ENCODE peak calls at places on chromosomes 16 and 17, in six cellular contexts. Q, D, X, E, U and M are unnamed samples.

GRCh38 chr16:49543315-49543946 is 169.8 kb downstream of the C16orf78 start:
- ATAC-seq in X (no peak), D (no peak), Q (no peak), U (no peak), E (no peak), M (no peak)

GRCh38 chr16:1535391-1536291 is 2.2 kb downstream of the TMEM204 start:
- ATAC-seq in E (no peak), X (no peak), D (no peak), U (no peak), Q (no peak), M (no peak)

GRCh38 chr16:21656795-21657768 is 4.7 kb upstream of the IGSF6 start:
- ATAC-seq in U (peak), Q (peak), E (peak), D (peak), X (peak), M (no peak)

GRCh38 chr17:61294777-61295176 is 104.9 kb upstream of the TBX2 start:
- ATAC-seq in D (no peak), X (peak), E (no peak), Q (peak), U (no peak), M (no peak)

GRCh38 chr16:22614271-22614947 is 103.7 kb downstream of the NPIPB5 start:
- ATAC-seq in Q (peak), U (peak), D (no peak), X (no peak), E (no peak), M (no peak)

GRCh38 chr17:869067-869466 is 86.9 kb downstream of the MRM3 start:
- ATAC-seq in D (peak), E (no peak), Q (no peak), X (peak), U (no peak), M (peak)

GRCh38 chr16:27154573-27155521 is 48.5 kb upstream of the KDM8 start:
- ATAC-seq in Q (peak), X (peak), D (peak), E (peak), U (peak), M (no peak)

GRCh38 chr17:6261496-6261895 is 173.4 kb downstream of the AIPL1 start:
- ATAC-seq in E (no peak), D (no peak), X (no peak), Q (no peak), U (no peak), M (no peak)

DNA sequence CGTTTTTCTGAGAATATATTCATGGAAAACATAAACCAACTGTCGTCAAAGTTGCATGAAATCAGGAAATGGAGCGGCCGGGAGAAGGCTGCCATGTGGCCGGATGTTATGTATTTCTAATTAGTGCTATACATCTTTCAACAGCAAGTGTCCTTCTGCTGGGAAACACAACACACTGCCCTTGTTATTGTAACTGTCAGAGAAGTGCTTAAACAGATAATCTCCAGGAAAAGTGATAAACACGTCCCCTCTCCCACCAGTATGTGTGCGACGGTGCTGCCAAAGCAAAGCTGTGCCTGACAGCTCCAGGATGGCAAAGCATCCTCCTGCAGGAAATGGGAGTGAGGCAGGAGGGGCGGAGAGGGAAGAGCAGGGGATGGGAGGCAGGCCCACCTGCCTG is 111.8 kb downstream of the SMG6 start:
- ATAC-seq in D (no peak), Q (no peak), E (no peak), X (no peak), U (no peak), M (no peak)
- H3K27ac ChIP-seq in D (peak), Q (peak), E (peak), X (peak), U (no peak), M (peak)

DNA sequence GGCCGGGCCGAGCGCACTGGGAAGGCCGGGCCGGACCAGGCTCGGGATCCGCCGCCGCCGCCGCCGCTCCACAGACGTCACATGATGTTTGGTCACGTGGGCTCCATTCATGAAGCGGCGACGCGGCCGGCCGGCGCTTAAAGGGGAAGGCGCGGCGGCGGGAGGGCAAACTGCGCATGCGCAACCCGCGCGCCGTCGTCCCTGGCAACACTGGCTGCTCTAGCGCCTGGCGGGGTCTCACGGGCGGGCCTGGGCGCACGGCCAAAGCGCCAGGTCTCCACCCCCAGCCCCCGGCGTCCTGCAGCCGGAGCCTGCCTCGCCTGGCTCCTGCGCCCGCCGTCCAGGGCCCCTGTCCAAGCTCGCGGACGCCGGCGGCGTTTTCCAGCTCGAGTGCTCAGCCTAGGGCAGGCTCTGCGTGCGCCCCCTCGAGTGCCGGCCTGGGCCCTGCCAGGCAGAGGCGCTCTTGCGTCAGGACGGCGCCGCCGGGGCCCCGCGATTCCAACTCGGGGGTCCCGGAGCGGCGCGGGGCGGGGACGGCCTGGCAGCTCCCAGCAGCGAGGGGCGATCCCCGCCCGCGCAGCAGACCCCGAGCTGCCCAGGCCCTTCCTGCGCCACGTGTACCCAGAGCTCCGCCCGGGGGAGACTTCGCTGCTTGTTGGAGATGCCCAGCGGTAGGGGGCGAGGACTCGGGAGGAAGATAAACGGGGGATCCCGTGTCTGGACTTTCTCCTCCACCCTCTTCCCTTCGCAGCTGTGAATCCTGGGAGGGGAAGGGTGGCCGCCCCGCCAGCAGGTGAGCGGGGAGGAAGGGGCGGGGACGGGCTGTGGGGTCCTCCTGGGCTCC is at the start of gene MAFG:
- ATAC-seq in E (peak), U (peak), Q (peak), D (peak), X (peak), M (peak)
- TF ChIP-seq CTCF in E (peak), U (peak), Q (peak), D (no peak), X (peak), M (peak)

DNA sequence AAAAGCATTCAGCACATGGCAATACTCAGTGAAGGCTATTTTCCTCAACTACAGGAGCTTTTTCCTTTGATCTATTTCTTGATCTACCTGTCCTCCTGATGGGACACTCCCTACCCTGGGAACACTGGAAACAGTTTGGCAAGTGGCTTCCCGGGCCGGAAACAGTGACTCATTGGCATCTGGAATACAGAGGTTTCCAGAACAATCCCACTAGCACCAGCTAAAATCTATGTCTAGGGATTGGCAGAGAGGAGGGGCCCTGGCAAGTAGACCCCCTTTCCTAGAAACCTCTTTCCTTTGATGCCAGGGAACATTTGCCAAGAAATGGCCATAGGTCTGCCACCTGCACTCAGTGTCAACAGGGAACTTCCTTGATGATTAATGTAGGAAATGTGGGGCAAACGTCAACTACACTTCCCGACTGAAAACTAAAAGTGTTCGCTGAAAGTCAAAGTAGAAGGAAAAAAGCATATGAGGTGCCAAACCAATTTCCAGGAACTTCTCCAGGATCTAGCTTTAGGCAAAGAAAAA is 30.4 kb upstream of the FBXW10B start:
- ATAC-seq in U (no peak), E (no peak), D (no peak), X (no peak), Q (no peak), M (no peak)
- TF ChIP-seq EP300 in U (no peak), E (no peak), D (no peak), X (no peak), Q (no peak), M (no peak)

DNA sequence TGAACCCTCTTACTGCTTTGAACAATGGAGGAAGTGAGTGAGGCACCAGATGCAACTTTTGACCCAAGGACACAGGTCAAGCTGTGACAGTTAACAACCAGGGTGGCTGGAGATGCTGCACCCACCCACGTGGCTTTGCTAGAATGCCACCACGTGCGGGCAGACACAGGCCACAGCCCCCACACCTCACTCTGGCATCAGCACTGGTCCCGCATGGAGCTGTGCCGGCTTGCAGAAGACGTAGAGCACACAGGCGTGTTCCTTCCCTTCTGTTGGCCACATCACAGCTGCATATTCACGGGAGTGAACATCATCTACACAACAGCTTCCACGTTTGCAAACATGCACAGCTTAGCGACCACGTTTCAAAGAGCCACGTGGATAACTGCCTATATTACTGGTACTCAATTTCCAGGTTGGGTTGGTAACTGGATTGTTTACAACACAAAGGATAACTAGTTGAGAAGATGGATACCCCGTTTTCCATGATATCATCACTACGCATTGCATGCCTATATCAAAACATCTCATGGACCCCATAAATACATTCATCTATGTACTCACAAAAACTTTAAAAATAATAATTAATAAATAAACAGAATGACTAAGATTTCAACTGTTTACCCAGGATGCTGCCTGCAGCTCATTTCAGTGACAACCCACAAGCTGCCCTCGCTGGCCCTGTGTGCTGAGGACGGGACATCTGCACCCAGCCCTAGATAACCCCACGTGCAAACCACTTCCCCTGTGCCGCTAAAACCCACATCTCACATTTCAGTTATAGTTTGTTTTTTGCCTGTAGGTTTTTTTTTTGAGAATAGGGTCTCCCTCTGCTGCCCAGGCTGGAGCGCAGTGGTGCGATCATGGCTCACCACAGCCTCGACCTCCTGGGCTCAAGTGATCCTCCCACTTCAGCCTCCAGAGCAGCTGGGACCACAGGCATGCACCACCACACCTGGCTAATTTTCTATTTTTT is 132.0 kb downstream of the ANKRD11 start:
- ATAC-seq in X (no peak), Q (peak), E (no peak), D (peak), U (no peak), M (no peak)
- H3K27ac ChIP-seq in X (no peak), Q (peak), E (no peak), D (peak), U (no peak), M (no peak)

GRCh38 chr16:73480381-73480780 is 432.5 kb upstream of the ZFHX3 start:
- ATAC-seq in X (no peak), D (no peak), Q (no peak), E (no peak), U (no peak), M (no peak)
- TF ChIP-seq CTCF in X (no peak), D (no peak), Q (no peak), E (no peak), U (peak), M (no peak)

DNA sequence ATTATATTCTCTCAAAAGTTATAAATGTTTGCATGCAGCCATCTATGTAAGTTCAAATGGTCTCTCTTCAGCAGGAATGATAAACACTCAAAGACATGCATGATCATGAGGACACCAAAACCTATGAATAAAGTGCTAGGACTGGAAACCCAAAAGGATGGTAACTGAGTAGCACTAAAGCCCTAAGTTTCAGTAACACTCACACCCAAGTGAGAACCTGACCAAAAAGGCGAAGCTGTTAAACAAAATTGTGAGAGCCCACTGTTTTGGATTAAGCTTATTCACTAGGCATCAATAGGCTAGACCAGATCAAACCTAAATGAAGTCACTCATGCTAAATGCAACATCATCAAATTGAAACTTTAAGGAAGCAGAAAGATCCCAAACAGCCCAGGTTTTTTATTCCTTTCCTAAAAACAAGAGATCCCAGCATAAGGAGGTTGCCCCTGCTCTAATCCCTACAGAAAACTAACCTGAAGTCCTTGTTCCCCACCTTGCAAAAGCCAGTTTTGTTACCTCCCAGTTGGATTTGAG is 42.4 kb downstream of the GLG1 start:
- ATAC-seq in E (no peak), D (no peak), U (no peak), X (no peak), Q (no peak), M (no peak)
- TF ChIP-seq EP300 in E (no peak), D (no peak), U (no peak), X (no peak), Q (no peak), M (no peak)

GRCh38 chr16:12257926-12258561 is 281.5 kb downstream of the SNX29 start:
- ATAC-seq in Q (no peak), D (peak), U (peak), E (peak), X (no peak), M (no peak)
- H3K27ac ChIP-seq in Q (no peak), D (no peak), U (no peak), E (no peak), X (no peak), M (no peak)

GRCh38 chr16:81860310-81860709 is 81.2 kb downstream of the PLCG2 start:
- ATAC-seq in Q (no peak), X (no peak), E (no peak), D (no peak), U (no peak), M (no peak)
- TF ChIP-seq CTCF in Q (no peak), X (no peak), E (no peak), D (no peak), U (no peak), M (no peak)